ENCODE peak calls at places on chromosomes 11 and 22, in seven cellular contexts. R is IMR-90, T is tibial nerve, E is stomach, U is body of pancreas, N is right lobe of liver, S is breast epithelium. Z is an unnamed sample.

GRCh38 chr11:133833899-133834296 is 11.4 kb downstream of the SPATA19 start:
- DNase-seq in R (no peak), T (no peak), E (no peak), U (no peak), N (no peak), S (no peak), Z (no peak)

GRCh38 chr11:59429924-59430516 is 3.8 kb upstream of the OR5A2 start:
- DNase-seq in R (peak; percentile 45), T (no peak), E (no peak), U (peak; percentile 29), N (peak; percentile 48), S (no peak), Z (no peak)

GRCh38 chr11:128852327-128853023 is 14.6 kb downstream of the KCNJ1 start:
- DNase-seq in R (no peak), T (no peak), E (no peak), U (peak; percentile 78), N (no peak), S (no peak), Z (no peak)

GRCh38 chr11:9060700-9061111 is 30.7 kb downstream of the SCUBE2 start:
- DNase-seq in R (no peak), T (no peak), E (no peak), U (no peak), N (no peak), S (no peak), Z (peak; percentile 36)

GRCh38 chr22:49290711-49291110 is 537.0 kb downstream of the BRD1 start:
- DNase-seq in R (no peak), T (peak; percentile 3), E (no peak), U (no peak), N (no peak), S (peak; percentile 24), Z (no peak)

GRCh38 chr22:37601540-37602442 is 6.8 kb upstream of the GGA1 start:
- DNase-seq in R (peak; percentile 33), T (no peak), E (peak; percentile 79), U (peak; percentile 91), N (peak; percentile 84), S (peak; percentile 67), Z (peak; percentile 48)

GRCh38 chr11:36213050-36213840 is 76.0 kb downstream of the COMMD9 start:
- DNase-seq in R (no peak), T (no peak), E (no peak), U (no peak), N (no peak), S (no peak), Z (no peak)

GRCh38 chr11:128595221-128595620 is 7.9 kb upstream of the ETS1 start:
- DNase-seq in R (peak; percentile 39), T (no peak), E (no peak), U (no peak), N (no peak), S (no peak), Z (no peak)

GRCh38 chr11:4134844-4135243 is 40.2 kb downstream of the RRM1 start:
- DNase-seq in R (peak; percentile 64), T (no peak), E (no peak), U (no peak), N (no peak), S (no peak), Z (peak; percentile 23)

GRCh38 chr11:37858398-37858797 is 1260.4 kb upstream of the RAG2 start:
- DNase-seq in R (no peak), T (no peak), E (no peak), U (no peak), N (no peak), S (no peak), Z (peak; percentile 1)

GRCh38 chr11:2445107-2445947 is 519 bp downstream of the KCNQ1 start:
- DNase-seq in R (no peak), T (no peak), E (peak; percentile 55), U (peak; percentile 57), N (peak; percentile 44), S (no peak), Z (no peak)

GRCh38 chr11:72234920-72235319 is 9.1 kb downstream of the PHOX2A start:
- DNase-seq in R (no peak), T (no peak), E (no peak), U (no peak), N (peak; percentile 33), S (no peak), Z (no peak)

GRCh38 chr11:72236083-72236697 is 7.8 kb downstream of the PHOX2A start:
- DNase-seq in R (peak; percentile 50), T (no peak), E (no peak), U (no peak), N (no peak), S (no peak), Z (no peak)

GRCh38 chr11:72236774-72237111 is 7.2 kb downstream of the PHOX2A start:
- DNase-seq in R (no peak), T (no peak), E (no peak), U (no peak), N (no peak), S (no peak), Z (no peak)

GRCh38 chr11:72234514-72234830 is 9.5 kb downstream of the PHOX2A start:
- DNase-seq in R (no peak), T (no peak), E (no peak), U (no peak), N (no peak), S (no peak), Z (no peak)

GRCh38 chr11:72235351-72236057 is 8.5 kb downstream of the PHOX2A start:
- DNase-seq in R (no peak), T (no peak), E (no peak), U (no peak), N (peak; percentile 42), S (no peak), Z (no peak)
- TF ChIP-seq POLR2A in R (no peak), T (no peak), E (no peak), U (no peak), N (no peak), S (no peak), Z (no peak)

DNA sequence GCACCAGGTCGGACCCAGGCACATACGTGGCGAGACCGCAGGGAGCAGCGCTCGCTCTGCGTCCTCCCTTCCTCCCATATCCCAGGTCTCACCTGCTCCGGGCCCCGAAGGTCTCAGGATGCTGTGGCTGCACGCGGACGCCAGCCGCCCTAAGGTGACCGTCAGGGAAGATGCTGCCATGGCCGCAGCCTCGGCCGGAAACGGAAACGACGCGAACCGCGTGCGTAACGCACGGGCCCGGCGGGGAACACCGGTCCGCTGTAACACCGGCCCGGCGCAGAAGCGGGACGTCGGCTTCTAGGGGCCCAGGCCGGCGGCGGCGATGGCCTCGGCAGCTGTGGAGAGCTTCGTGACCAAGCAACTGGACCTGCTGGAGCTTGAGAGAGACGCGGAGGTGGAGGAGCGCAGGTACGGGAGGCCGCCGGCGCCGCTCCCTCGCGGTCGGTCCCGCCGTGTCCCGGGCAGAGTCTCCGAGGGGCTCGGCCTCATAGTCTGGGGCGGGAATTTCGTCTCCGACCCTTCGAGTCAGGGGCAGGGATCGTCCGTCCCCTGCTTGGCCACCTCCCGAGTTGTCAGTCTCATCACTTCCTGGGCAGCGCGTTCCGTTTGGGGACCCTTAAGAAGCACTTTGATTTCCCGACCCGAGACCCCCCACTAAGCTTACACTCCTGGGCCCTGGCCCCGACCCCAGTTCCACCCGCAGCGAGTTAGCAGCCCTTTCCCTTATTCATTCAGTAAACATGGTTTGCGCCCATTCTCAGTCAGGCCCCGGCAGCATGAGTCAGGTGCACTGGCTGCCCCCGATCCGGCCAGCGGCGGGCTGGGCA is at the start of the genes IGHMBP2 and MRPL21:
- DNase-seq in R (peak; percentile 80), T (peak; percentile 64), E (peak; percentile 90), U (peak; percentile 84), N (peak; percentile 88), S (peak; percentile 84), Z (peak; percentile 81)
- TF ChIP-seq POLR2A in R (peak; percentile 71), T (peak; percentile 58), E (peak; percentile 35), U (peak; percentile 14), N (peak; percentile 34), S (peak; percentile 51), Z (peak; percentile 96)

DNA sequence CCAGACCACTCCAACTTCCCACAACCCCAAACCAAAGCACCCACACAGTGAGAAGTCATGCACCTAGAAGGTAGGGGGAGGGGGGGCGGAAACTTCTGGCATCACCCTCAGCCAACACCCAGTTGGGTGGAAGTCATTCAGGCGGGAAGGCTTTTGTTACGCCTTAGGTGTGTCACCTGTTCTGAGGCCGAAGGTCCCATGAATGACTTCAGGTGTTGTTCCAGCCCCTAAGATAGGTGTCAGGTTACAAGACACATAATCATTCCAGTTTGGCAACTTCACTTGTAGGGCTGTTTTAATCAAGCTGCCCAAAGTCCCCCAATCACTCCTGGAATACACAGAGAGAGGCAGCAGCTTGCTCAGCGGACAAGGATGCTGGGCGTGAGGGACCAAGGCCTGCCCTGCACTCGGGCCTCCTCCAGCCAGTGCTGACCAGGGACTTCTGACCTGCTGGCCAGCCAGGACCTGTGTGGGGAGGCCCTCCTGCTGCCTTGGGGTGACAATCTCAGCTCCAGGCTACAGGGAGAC is at the start of gene TMPRSS4:
- DNase-seq in R (no peak), T (no peak), E (peak; percentile 76), U (peak; percentile 58), N (no peak), S (no peak), Z (no peak)
- TF ChIP-seq POLR2A in R (no peak), T (no peak), E (no peak), U (no peak), N (no peak), S (no peak), Z (no peak)

GRCh38 chr11:69380921-69381581 is 87.1 kb downstream of the MYEOV start:
- DNase-seq in R (no peak), T (peak; percentile 11), E (peak; percentile 24), U (no peak), N (peak; percentile 39), S (no peak), Z (no peak)

GRCh38 chr11:69381681-69382130 is 87.8 kb downstream of the MYEOV start:
- DNase-seq in R (no peak), T (no peak), E (peak; percentile 19), U (no peak), N (peak; percentile 40), S (no peak), Z (no peak)

GRCh38 chr11:69383372-69383771 is 89.4 kb downstream of the MYEOV start:
- DNase-seq in R (no peak), T (peak; percentile 8), E (peak; percentile 16), U (no peak), N (no peak), S (peak; percentile 41), Z (no peak)

GRCh38 chr11:69383946-69384547 is 90.1 kb downstream of the MYEOV start:
- DNase-seq in R (no peak), T (peak; percentile 10), E (no peak), U (no peak), N (peak; percentile 38), S (no peak), Z (no peak)

DNA sequence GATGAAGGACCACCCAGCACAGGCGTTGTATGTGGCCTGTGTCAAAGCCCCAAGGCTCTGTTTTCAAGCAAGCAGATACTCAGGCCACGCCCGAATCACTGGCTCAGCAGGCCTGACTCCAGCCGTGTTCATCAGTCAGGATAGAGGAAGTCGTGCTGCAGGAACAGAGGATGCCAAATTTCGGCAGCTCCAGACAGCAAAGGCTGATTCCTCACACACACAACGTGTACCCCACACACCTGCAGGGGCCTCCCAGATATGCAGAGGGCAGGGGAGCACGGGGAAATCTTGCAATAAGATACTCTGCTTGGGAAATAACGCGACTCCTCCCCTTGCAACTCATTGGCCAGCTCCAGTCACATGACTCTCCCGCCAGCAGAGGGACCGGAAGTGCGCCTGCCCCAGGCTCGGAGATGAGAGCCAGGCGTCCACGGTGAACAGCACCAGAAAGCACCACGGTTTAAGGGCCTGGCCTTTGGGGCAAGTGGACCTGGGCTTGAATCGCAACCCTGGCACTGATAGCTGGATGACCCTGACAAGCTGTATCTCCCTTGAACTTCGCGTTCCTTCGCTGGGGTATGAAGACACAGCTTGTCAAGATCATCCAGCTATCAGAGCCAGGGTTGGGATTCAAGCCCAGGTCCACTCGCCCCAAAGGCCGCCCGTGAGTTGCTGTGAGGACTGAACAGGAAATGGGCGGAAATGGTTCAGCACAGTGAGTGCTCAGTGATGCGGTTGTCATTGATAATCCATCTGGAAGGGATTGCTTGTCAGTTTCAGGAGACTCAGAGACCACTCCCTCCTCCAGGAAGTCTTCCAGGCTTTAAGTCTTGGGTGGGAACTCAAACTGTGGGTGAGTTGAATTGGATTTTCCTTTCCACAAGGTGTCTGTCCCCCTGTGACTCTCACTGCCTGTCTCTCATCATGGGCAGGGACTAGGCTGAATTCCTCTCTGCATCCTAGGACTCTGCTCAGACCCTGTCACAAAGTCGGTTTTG is 88.5 kb downstream of the MYEOV start:
- DNase-seq in R (no peak), T (peak; percentile 15), E (peak; percentile 27), U (no peak), N (peak; percentile 60), S (peak; percentile 43), Z (no peak)
- TF ChIP-seq POLR2A in R (no peak), T (no peak), E (no peak), U (no peak), N (no peak), S (no peak), Z (peak; percentile 14)

Z was measured in H54.